ENCODE peak calls at places on chromosomes 12 and 14, in six cellular contexts. X is tibial nerve, S is neuronal stem cell, T is neural progenitor cell, A is fibroblast of lung, E is ovary. Q is an unnamed sample. For H3K4me1 and H3K36me3, the result is how much of the 10 kb centered on the place peaks cover.

GRCh38 chr14:93994919-93995682 is 2.0 kb upstream of the CCDC197 start:
- DNase-seq in X (no peak), S (no peak), T (no peak), A (peak), E (peak), Q (no peak)

GRCh38 chr12:116066381-116067230 is 210.9 kb downstream of the MED13L start:
- DNase-seq in X (no peak), S (peak), T (peak), A (peak), E (peak), Q (peak)

GRCh38 chr12:26280869-26281268 is 85.5 kb downstream of the SSPN start:
- DNase-seq in X (no peak), S (no peak), T (no peak), A (no peak), E (no peak), Q (no peak)

GRCh38 chr14:64801800-64802199 is 77.9 kb downstream of the SPTB start:
- DNase-seq in X (no peak), S (peak), T (peak), A (no peak), E (no peak), Q (no peak)

GRCh38 chr14:105168979-105169507 is 467 bp upstream of the JAG2 start:
- DNase-seq in X (no peak), S (peak), T (peak), A (no peak), E (no peak), Q (peak)

GRCh38 chr12:122421815-122422737 is at the start of gene CLIP1:
- DNase-seq in X (peak), S (peak), T (peak), A (peak), E (peak), Q (peak)

GRCh38 chr14:100864206-100864605 is 38.3 kb downstream of the MEG3 start:
- DNase-seq in X (no peak), S (no peak), T (no peak), A (no peak), E (no peak), Q (no peak)

GRCh38 chr12:29309320-29309902 is 71.6 kb downstream of the ERGIC2 start:
- DNase-seq in X (no peak), S (no peak), T (no peak), A (peak), E (no peak), Q (no peak)

GRCh38 chr12:99110212-99110611 is 465.1 kb downstream of the APAF1 start:
- DNase-seq in X (no peak), S (no peak), T (no peak), A (no peak), E (no peak), Q (no peak)

GRCh38 chr12:1356285-1356684 is 238.1 kb downstream of the FBXL14 start:
- DNase-seq in X (no peak), S (no peak), T (no peak), A (peak), E (no peak), Q (no peak)

GRCh38 chr12:54549774-54550451 is 512 bp downstream of the PDE1B start:
- DNase-seq in X (no peak), S (no peak), T (peak), A (no peak), E (no peak), Q (no peak)

GRCh38 chr12:91866566-91866965 is 279.1 kb downstream of the BTG1 start:
- DNase-seq in X (no peak), S (no peak), T (no peak), A (no peak), E (no peak), Q (no peak)

GRCh38 chr14:65696801-65697200 is 284.3 kb downstream of the FUT8 start:
- DNase-seq in X (no peak), S (no peak), T (no peak), A (no peak), E (no peak), Q (no peak)

GRCh38 chr14:31926652-31927347 is 150.3 kb upstream of the ARHGAP5 start:
- DNase-seq in X (no peak), S (no peak), T (no peak), A (peak), E (no peak), Q (no peak)

GRCh38 chr12:11758838-11759509 is 109.5 kb downstream of the ETV6 start:
- DNase-seq in X (no peak), S (no peak), T (peak), A (peak), E (peak), Q (no peak)

GRCh38 chr14:32006267-32007110 is 70.6 kb upstream of the ARHGAP5 start:
- DNase-seq in X (no peak), S (no peak), T (no peak), A (no peak), E (no peak), Q (no peak)

GRCh38 chr14:69776875-69777453 is 10.0 kb downstream of the SRSF5 start:
- DNase-seq in X (no peak), S (no peak), T (no peak), A (no peak), E (no peak), Q (no peak)

GRCh38 chr12:68319988-68320623 is 12.1 kb downstream of the MDM1 start:
- DNase-seq in X (peak), S (no peak), T (no peak), A (peak), E (peak), Q (no peak)

GRCh38 chr12:22409071-22409951 is 74.8 kb upstream of the ST8SIA1 start:
- DNase-seq in X (no peak), S (no peak), T (no peak), A (no peak), E (no peak), Q (peak)

GRCh38 chr12:89411846-89412245 is 59.5 kb upstream of the DUSP6 start:
- DNase-seq in X (no peak), S (no peak), T (peak), A (no peak), E (no peak), Q (no peak)

GRCh38 chr14:100159107-100159864 is at the start of gene DEGS2:
- DNase-seq in X (no peak), S (no peak), T (peak), A (no peak), E (no peak), Q (peak)

GRCh38 chr12:106073179-106073578 is 65.6 kb downstream of the NUAK1 start:
- DNase-seq in X (no peak), S (no peak), T (no peak), A (no peak), E (no peak), Q (no peak)

GRCh38 chr14:77707355-77707723 is 484 bp downstream of the ALKBH1 start:
- DNase-seq in X (peak), S (peak), T (peak), A (peak), E (no peak), Q (peak)

GRCh38 chr12:80937391-80938238 is at the start of gene LIN7A:
- DNase-seq in X (peak), S (peak), T (peak), A (peak), E (peak), Q (no peak)

GRCh38 chr12:123743002-123743401 is 19.1 kb upstream of the DNAH10 start:
- DNase-seq in X (no peak), S (no peak), T (no peak), A (no peak), E (no peak), Q (no peak)

GRCh38 chr14:77339407-77339806 is 18.6 kb downstream of the GSTZ1 start:
- DNase-seq in X (no peak), S (no peak), T (no peak), A (peak), E (no peak), Q (no peak)

GRCh38 chr12:57612711-57613426 is 1.6 kb downstream of the ARHGEF25 start:
- DNase-seq in X (no peak), S (no peak), T (no peak), A (no peak), E (no peak), Q (no peak)

GRCh38 chr12:10227648-10228047 is 15.0 kb downstream of the GABARAPL1 start:
- DNase-seq in X (no peak), S (no peak), T (no peak), A (no peak), E (no peak), Q (no peak)

GRCh38 chr14:25121342-25122129 is 71.6 kb upstream of the STXBP6 start:
- DNase-seq in X (no peak), S (no peak), T (no peak), A (peak), E (no peak), Q (no peak)

GRCh38 chr12:49014547-49014946 is 4.0 kb downstream of the PRKAG1 start:
- DNase-seq in X (no peak), S (no peak), T (no peak), A (peak), E (no peak), Q (no peak)

GRCh38 chr12:54016478-54016964 is 7.7 kb downstream of the HOXC8 start:
- DNase-seq in X (no peak), S (no peak), T (no peak), A (peak), E (peak), Q (no peak)

DNA sequence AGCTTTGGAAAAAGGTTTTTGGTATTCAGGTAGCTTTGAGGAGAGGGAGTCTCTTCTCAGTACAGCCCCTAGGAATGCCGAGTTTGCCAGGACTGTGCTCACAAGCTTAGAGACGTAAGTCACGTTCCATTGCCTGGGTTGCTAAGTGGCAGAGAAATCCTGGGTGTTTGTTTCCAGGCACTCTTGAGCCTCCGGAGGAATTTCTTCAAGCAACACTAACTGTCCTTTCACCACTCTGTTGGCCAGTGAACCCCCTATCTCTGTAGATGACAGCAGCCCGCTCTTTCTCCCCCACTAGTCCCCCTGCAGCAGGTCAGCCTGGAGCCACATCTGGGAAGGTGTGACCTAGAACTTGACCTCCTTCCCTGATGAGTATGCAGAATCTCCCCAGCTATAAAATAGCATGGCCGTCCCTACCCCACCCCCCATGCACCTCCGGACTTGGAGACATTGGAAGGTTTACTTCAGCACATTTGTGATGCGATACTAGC is 162.7 kb downstream of the ZFP36L1 start:
- DNase-seq in X (no peak), S (no peak), T (no peak), A (no peak), E (no peak), Q (no peak)
- H3K4me1 ChIP-seq in X (under half), S (under half), T (under half), A (under half), E (under half), Q (under half)

GRCh38 chr14:74563233-74563585 is 48.8 kb downstream of the LTBP2 start:
- DNase-seq in X (no peak), S (no peak), T (no peak), A (peak), E (no peak), Q (no peak)
- H3K4me3 ChIP-seq in X (no peak), S (no peak), T (no peak), A (no peak), E (no peak), Q (no peak)

DNA sequence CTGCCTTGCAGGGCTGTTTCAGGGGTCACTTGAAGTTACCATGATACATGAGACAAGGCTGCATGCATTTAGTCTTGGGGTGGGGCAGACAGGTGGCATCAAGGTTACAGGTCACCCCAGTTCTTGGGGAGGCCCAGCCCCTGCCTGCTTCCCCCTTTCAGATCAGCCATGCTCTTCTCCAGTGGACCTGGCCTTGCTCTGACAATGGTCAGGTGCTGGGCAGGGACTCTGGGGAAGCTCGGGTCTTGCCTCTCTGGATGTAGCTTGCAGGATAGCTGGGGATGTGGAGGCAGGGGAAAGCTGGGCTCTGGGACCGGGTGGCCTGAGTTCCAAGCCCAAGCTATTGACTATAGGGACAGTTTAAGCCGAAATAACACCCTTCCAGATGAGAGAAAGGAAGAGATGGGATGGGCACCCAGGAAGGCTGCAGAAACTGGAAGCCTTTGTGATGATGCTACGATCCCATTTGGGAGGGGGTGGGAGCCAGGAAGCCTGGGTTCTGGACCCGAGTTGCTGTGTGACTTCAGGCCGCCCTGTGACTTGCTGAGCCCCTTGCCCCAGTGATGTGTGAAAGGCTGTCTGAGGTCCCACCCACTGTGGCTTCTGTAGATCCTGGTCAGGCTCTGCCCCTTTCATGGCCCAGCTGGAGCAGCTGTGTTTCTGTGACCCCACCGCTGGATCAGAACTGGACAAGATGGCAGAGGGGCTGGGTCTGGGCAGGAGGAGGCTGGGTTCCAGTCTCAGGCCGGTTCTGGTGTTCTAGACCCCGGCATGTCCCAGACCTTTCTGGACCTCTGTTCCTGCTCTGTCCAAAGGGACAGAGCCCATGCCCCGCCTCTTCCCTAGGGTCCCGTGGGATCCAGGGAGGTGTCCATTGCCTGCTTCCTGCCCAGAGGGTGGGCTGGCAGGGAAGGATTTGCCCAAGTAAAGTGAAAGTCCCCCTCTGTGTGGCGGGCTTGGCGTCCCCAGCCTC is 2.1 kb downstream of the TNFAIP2 start:
- DNase-seq in X (no peak), S (no peak), T (no peak), A (no peak), E (no peak), Q (no peak)
- H3K36me3 ChIP-seq in X (under half), S (under half), T (under half), A (under half), E (under half), Q (under half)

GRCh38 chr12:5976711-5977110 is 31.7 kb upstream of the ANO2 start:
- DNase-seq in X (peak), S (no peak), T (no peak), A (no peak), E (no peak), Q (no peak)
- H3K4me1 ChIP-seq in X (under half), S (under half), T (under half), A (under half), E (under half), Q (under half)

Q was measured in CD8-positive, alpha-beta memory T cell.